ENCODE peak calls at places on chromosomes 1 and 21, in six cellular contexts. P is GM23338, F is GM23248, C is MM.1S, M is SK-N-SH, B is PC-9. U is an unnamed sample.

GRCh38 chr21:28699186-28699585 is 293.5 kb downstream of the LTN1 start:
- DNase-seq in B (no peak), F (no peak), P (no peak), M (no peak), C (no peak), U (no peak)

GRCh38 chr1:156160744-156161181 is 7.4 kb downstream of the SEMA4A start:
- DNase-seq in C (peak; percentile 65), P (peak; percentile 91), M (peak; percentile 98), F (peak; percentile 79), B (no peak), U (no peak)

GRCh38 chr1:171739646-171740045 is 2.2 kb downstream of the VAMP4 start:
- DNase-seq in B (no peak), C (no peak), M (no peak), P (no peak), F (peak; percentile 74), U (peak; percentile 69)

GRCh38 chr21:15062566-15062965 is 2.2 kb downstream of the NRIP1 start:
- DNase-seq in C (peak; percentile 23), F (peak; percentile 26), P (no peak), M (no peak), B (no peak), U (peak; percentile 63)

GRCh38 chr1:93411000-93411399 is 36.9 kb upstream of the FNBP1L start:
- DNase-seq in P (peak; percentile 82), B (no peak), C (no peak), F (no peak), M (no peak), U (no peak)

GRCh38 chr1:5960336-5960735 is 31.9 kb downstream of the NPHP4 start:
- DNase-seq in B (no peak), F (no peak), P (no peak), C (no peak), M (no peak), U (no peak)

GRCh38 chr1:211831558-211832323 is 1.2 kb upstream of the LPGAT1 start:
- DNase-seq in P (no peak), M (peak; percentile 47), F (no peak), B (no peak), C (peak; percentile 18), U (no peak)

GRCh38 chr1:108877858-108878257 is 1.1 kb downstream of the GPSM2 start:
- DNase-seq in M (peak; percentile 30), B (no peak), P (no peak), C (no peak), F (peak; percentile 53), U (no peak)

DNA sequence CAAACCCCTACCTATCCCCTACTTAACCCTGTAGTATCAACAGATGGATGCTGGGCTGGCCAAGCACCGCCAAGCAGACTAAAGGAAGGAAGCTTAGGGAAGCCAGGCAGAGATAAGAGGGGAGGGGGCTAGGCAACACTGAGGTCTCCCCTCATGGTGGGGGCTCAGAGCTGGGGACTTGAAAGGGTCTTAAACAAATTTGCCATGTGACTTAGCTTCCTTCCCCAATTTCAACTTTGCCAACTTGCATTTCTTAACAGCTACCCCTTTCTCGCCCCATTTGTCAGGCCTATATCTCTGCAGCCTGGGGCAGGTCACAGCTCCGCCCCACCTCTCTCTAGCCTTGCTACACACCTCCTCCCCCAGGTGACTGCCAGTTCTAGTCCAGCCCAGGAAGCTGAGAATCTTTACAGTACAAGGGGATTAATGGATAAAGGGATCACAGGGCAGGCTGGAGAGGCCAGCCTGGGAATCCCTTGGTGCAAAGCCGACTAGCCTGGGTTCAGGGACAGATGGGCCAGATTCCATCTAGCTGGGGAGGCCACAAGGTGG is 3.4 kb downstream of the KIF21B start:
- DNase-seq in F (no peak), M (no peak), B (peak; percentile 30), C (peak; percentile 86), P (peak; percentile 45), U (no peak)
- H3K9me2 ChIP-seq in F (no peaks in the 10 kb centered on the region), M (no peaks in the 10 kb centered on the region), B (no peaks in the 10 kb centered on the region), C (no peaks in the 10 kb centered on the region), P (no peaks in the 10 kb centered on the region), U (no peaks in the 10 kb centered on the region)

GRCh38 chr1:1429671-1430073 is 5.8 kb upstream of the VWA1 start:
- DNase-seq in B (no peak), C (no peak), M (no peak), F (no peak), P (no peak), U (no peak)
- H3F3A ChIP-seq in B (peaks cover 27% of the 10 kb centered on the region), C (no peaks in the 10 kb centered on the region), M (peaks cover 3% of the 10 kb centered on the region), F (peaks cover 7% of the 10 kb centered on the region), P (peaks cover 17% of the 10 kb centered on the region), U (peaks cover 4% of the 10 kb centered on the region)

DNA sequence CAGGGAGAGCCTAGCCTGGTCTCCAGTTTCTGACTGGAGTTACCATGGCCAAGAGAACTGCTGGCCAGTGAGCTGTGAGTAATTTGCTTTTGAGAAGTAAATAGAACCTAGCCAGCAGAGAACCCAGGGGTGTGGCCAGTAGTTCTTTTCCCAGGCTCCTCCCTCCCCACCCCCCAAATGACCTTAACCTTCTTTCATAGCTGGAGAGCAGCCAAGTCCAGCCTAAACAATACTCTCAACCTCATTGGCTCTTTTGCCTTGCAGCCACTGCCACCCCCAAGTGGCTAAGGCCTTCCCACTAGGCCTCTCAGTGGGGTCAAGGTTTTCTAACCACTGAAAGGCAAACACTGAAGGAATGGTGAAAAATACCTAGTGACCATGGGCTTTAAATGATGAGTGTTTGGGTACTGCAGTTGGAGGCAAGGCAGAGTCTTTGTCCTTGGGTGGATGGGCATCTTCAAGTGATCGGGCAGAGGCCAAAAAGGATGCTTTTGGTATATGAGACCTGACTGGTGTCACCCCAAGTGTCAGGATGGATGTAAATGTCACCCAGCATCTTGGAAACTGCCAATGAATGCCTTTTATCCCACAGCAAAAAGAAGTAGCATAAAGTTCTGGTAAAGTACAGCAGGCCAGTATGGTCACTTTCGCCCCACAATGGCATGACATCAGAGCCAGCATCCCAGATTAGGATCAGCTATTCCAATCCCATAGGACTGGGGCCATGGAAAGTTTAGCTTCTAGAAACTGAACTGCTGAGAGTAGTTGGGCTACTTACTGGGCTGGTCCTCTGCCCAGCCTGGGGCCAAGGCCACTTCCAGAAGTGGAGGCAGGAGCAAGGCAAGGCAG is 3.5 kb upstream of the PIGV start:
- DNase-seq in F (peak; percentile 60), C (peak; percentile 49), P (peak; percentile 53), M (no peak), B (peak; percentile 80), U (peak; percentile 54)
- H3K9me2 ChIP-seq in F (no peaks in the 10 kb centered on the region), C (no peaks in the 10 kb centered on the region), P (no peaks in the 10 kb centered on the region), M (no peaks in the 10 kb centered on the region), B (no peaks in the 10 kb centered on the region), U (no peaks in the 10 kb centered on the region)

GRCh38 chr1:218034464-218034863 is 250.6 kb upstream of the RRP15 start:
- DNase-seq in B (no peak), C (no peak), P (peak; percentile 89), M (no peak), F (no peak), U (no peak)
- H3F3A ChIP-seq in B (no peaks in the 10 kb centered on the region), C (no peaks in the 10 kb centered on the region), P (no peaks in the 10 kb centered on the region), M (no peaks in the 10 kb centered on the region), F (no peaks in the 10 kb centered on the region), U (no peaks in the 10 kb centered on the region)

GRCh38 chr1:213374369-213374768 is 323.3 kb downstream of the RPS6KC1 start:
- DNase-seq in B (no peak), P (peak; percentile 90), F (peak; percentile 60), M (peak; percentile 81), C (peak; percentile 68), U (peak; percentile 90)
- H3K9me2 ChIP-seq in B (no peaks in the 10 kb centered on the region), P (no peaks in the 10 kb centered on the region), F (no peaks in the 10 kb centered on the region), M (no peaks in the 10 kb centered on the region), C (no peaks in the 10 kb centered on the region), U (no peaks in the 10 kb centered on the region)

DNA sequence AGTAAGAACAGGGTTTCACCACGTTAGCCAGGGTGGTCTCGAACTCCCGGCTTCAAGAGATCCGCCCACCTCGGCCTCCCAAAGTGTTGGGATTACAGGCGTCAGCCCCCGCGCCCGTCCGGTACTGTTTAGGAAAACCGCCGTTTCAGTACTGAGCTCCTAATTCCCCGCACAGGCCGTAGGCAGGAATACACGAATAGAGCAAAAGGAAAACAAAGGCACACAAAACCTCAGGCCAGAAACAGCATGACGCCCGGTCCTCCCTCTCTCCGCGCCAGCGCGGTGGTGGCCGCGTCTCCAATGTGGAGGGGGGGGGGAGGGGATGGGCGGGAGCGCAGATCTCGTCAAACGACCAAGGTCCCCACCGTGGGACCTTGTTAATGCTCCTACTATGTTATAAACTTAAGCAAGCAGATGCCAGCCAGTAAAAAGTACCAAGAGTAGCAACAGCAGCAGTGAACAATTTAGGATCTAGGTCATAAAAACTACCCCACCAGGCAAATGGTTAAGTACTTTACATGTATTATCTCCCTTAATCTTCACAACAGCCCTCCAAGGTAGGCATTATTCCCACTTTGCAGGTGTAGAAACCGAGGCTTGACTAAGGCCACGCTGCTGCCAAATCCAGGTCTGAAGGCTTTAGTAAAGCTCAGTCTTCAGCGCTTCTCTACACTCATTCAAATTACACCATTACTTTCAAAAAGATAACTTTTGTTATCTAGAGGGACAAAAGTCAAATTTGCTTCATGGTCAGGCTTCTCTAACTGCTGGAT is 722 bp upstream of the ADAR start:
- DNase-seq in B (peak; percentile 41), F (peak; percentile 80), P (peak; percentile 89), M (peak; percentile 77), C (peak; percentile 62), U (peak; percentile 61)
- H3F3A ChIP-seq in B (peaks cover 21% of the 10 kb centered on the region), F (peaks cover 45% of the 10 kb centered on the region), P (peaks cover 12% of the 10 kb centered on the region), M (peaks cover 21% of the 10 kb centered on the region), C (peaks cover 26% of the 10 kb centered on the region), U (no peaks in the 10 kb centered on the region)

U was measured in PC-3.